ENCODE peak calls at places on chromosomes 6 and 20, in four cellular contexts. Q, A, L and I are unnamed samples.

GRCh38 chr20:62604796-62605195 is 37.5 kb upstream of the SLCO4A1 start:
- DNase-seq in Q (no peak), A (no peak), L (no peak), I (no peak)

GRCh38 chr20:62010551-62011402 is 54.9 kb downstream of the TAF4 start:
- DNase-seq in Q (peak), A (peak), L (peak), I (no peak)

GRCh38 chr6:52049252-52050050 is 38.0 kb downstream of the PKHD1 start:
- DNase-seq in Q (no peak), A (no peak), L (no peak), I (no peak)

GRCh38 chr6:52352239-52353008 is 9.5 kb upstream of the PAQR8 start:
- DNase-seq in Q (no peak), A (peak), L (no peak), I (no peak)

GRCh38 chr6:71463061-71463460 is 174.4 kb downstream of the OGFRL1 start:
- DNase-seq in Q (no peak), A (no peak), L (no peak), I (no peak)

GRCh38 chr6:16849280-16850210 is 88.3 kb upstream of the ATXN1 start:
- DNase-seq in Q (no peak), A (no peak), L (no peak), I (no peak)

GRCh38 chr6:106069478-106069877 is 16.7 kb upstream of the PRDM1 start:
- DNase-seq in Q (no peak), A (no peak), L (no peak), I (peak)

GRCh38 chr6:19668710-19669109 is 168.5 kb upstream of the ID4 start:
- DNase-seq in Q (no peak), A (no peak), L (no peak), I (no peak)

GRCh38 chr20:43590036-43590391 is 723 bp upstream of the IFT52 start:
- DNase-seq in Q (no peak), A (no peak), L (no peak), I (no peak)